ENCODE peak calls at places on chromosomes 13 and 19, in six cellular contexts. Q is body of pancreas; X is activated T-cell treated with anti-CD3 and anti-CD28 coated beads, Interleukin-2, amount 50 U/mL, for 48 hours; Z is activated naive CD4-positive, alpha-beta T cell treated with anti-CD3 and anti-CD28 coated beads for 36 hours; G is adipocyte; J is AG20443. Y is an unnamed sample.

GRCh38 chr13:54965881-54966280 is 1937.3 kb downstream of the OLFM4 start:
- DNase-seq in J (no peak), X (no peak), Z (no peak), Q (no peak), G (no peak), Y (no peak)

GRCh38 chr13:112985803-112986408 is 16.9 kb downstream of the MCF2L start:
- DNase-seq in J (no peak), X (no peak), Q (no peak), G (no peak), Z (no peak), Y (no peak)

GRCh38 chr19:10009714-10010224 is 535 bp downstream of the COL5A3 start:
- DNase-seq in X (no peak), Z (no peak), G (peak; percentile 5), J (no peak), Q (no peak), Y (no peak)

GRCh38 chr19:31629936-31630335 is 280.7 kb upstream of the TSHZ3 start:
- DNase-seq in J (no peak), G (no peak), Z (no peak), X (no peak), Q (no peak), Y (no peak)

GRCh38 chr13:27264181-27264580 is 6.4 kb upstream of the RASL11A start:
- DNase-seq in X (no peak), Q (peak; percentile 49), G (peak; percentile 74), Z (no peak), J (peak; percentile 71), Y (no peak)

GRCh38 chr13:49499889-49500660 is 4.3 kb downstream of the PHF11 start:
- DNase-seq in Z (peak; percentile 22), Q (no peak), G (peak; percentile 89), J (peak; percentile 72), X (peak; percentile 25), Y (peak; percentile 55)

GRCh38 chr13:72109863-72110262 is 242.9 kb upstream of the DACH1 start:
- DNase-seq in X (no peak), Z (no peak), J (no peak), G (peak; percentile 5), Q (no peak), Y (no peak)

GRCh38 chr19:9936151-9937000 is at the start of gene OLFM2:
- DNase-seq in Z (no peak), J (peak; percentile 34), X (peak; percentile 46), Q (peak; percentile 22), G (peak; percentile 64), Y (no peak)

Y was measured in activated CD8-positive, alpha-beta memory T cell treated with anti-CD3 and anti-CD28 coated beads, Interleukin-2, amount 50 U/mL, for 48 hours.